ENCODE peak calls at places on chromosomes 11 and 22, in four cellular contexts. T is EL, G is fibroblast of the conjunctiva, J is ELR. V is an unnamed sample.

GRCh38 chr11:1041471-1041870 is 5.0 kb upstream of the MUC6 start:
- DNase-seq in T (no peak), G (no peak), J (no peak), V (no peak)

GRCh38 chr11:128892866-128893565 is 1.9 kb downstream of the KCNJ5 start:
- DNase-seq in T (no peak), G (no peak), J (no peak), V (no peak)

GRCh38 chr11:112298535-112298934 is 37.9 kb upstream of the PLET1 start:
- DNase-seq in T (no peak), G (no peak), J (no peak), V (no peak)

GRCh38 chr11:76185931-76186401 is 20.3 kb downstream of the WNT11 start:
- DNase-seq in T (no peak), G (peak), J (no peak), V (no peak)

GRCh38 chr22:39946571-39947407 is 13.4 kb upstream of the TMA7B start:
- DNase-seq in T (no peak), G (no peak), J (no peak), V (no peak)

GRCh38 chr11:65809496-65809895 is 22.6 kb downstream of the OVOL1 start:
- DNase-seq in T (no peak), G (no peak), J (no peak), V (no peak)

GRCh38 chr11:74282421-74282820 is 29.0 kb downstream of the P4HA3 start:
- DNase-seq in T (no peak), G (no peak), J (no peak), V (no peak)

GRCh38 chr11:45614196-45614828 is 51.1 kb downstream of the CHST1 start:
- DNase-seq in T (no peak), G (no peak), J (no peak), V (no peak)

GRCh38 chr11:93216511-93217121 is 18.8 kb upstream of the SLC36A4 start:
- DNase-seq in T (no peak), G (no peak), J (no peak), V (no peak)

GRCh38 chr22:35972559-35972958 is 56.1 kb downstream of the RBFOX2 start:
- DNase-seq in T (peak), G (no peak), J (peak), V (no peak)

GRCh38 chr11:67271548-67272284 is 5.4 kb downstream of the GRK2 start:
- DNase-seq in T (no peak), G (no peak), J (no peak), V (no peak)

GRCh38 chr11:64801591-64802369 is 1.2 kb downstream of the MAP4K2 start:
- DNase-seq in T (no peak), G (no peak), J (no peak), V (no peak)

GRCh38 chr11:13329670-13330401 is 52.2 kb downstream of the BMAL1 start:
- DNase-seq in T (no peak), G (no peak), J (peak), V (no peak)

GRCh38 chr11:112977620-112978212 is 16.5 kb downstream of the NCAM1 start:
- DNase-seq in T (peak), G (peak), J (peak), V (no peak)

GRCh38 chr11:123231263-123231662 is 36.2 kb upstream of the CLMP start:
- DNase-seq in T (peak), G (no peak), J (peak), V (peak)

GRCh38 chr11:123480290-123480815 is 50.3 kb downstream of the GRAMD1B start:
- DNase-seq in T (no peak), G (no peak), J (no peak), V (no peak)

GRCh38 chr11:35006389-35007128 is 90.1 kb downstream of the PDHX start:
- DNase-seq in T (no peak), G (no peak), J (peak), V (no peak)

GRCh38 chr11:2847511-2847910 is 38.1 kb downstream of the CDKN1C start:
- DNase-seq in T (no peak), G (no peak), J (no peak), V (no peak)

GRCh38 chr11:121881806-121882205 is 234.2 kb downstream of the BLID start:
- DNase-seq in T (peak), G (no peak), J (peak), V (no peak)

GRCh38 chr22:39094717-39095389 is 2.2 kb upstream of the APOBEC3H start:
- DNase-seq in T (no peak), G (no peak), J (no peak), V (no peak)

GRCh38 chr11:86515297-86516094 is 140.8 kb downstream of the CCDC81 start:
- DNase-seq in T (peak), G (no peak), J (peak), V (no peak)

GRCh38 chr22:50574383-50574755 is 3.9 kb downstream of the CPT1B start:
- DNase-seq in T (no peak), G (no peak), J (no peak), V (no peak)

GRCh38 chr11:18617688-18618340 is 16.3 kb downstream of the SPTY2D1 start:
- DNase-seq in T (no peak), G (no peak), J (no peak), V (no peak)

GRCh38 chr11:34604909-34605308 is 16.0 kb upstream of the EHF start:
- DNase-seq in T (no peak), G (no peak), J (no peak), V (no peak)

GRCh38 chr22:40703731-40704130 is 24.4 kb downstream of the MCHR1 start:
- DNase-seq in T (no peak), G (no peak), J (no peak), V (no peak)

GRCh38 chr22:44020981-44021380 is 3.1 kb upstream of the PARVB start:
- DNase-seq in T (peak), G (no peak), J (peak), V (no peak)

GRCh38 chr22:47176573-47177333 is 414.3 kb downstream of the TBC1D22A start:
- DNase-seq in T (no peak), G (no peak), J (no peak), V (no peak)

GRCh38 chr11:697811-698311 is 2.2 kb downstream of the TMEM80 start:
- DNase-seq in T (peak), G (no peak), J (peak), V (no peak)

GRCh38 chr11:122038543-122038942 is 77.5 kb downstream of the BLID start:
- DNase-seq in T (peak), G (peak), J (peak), V (no peak)

GRCh38 chr11:112773256-112773655 is 188.0 kb upstream of the NCAM1 start:
- DNase-seq in T (no peak), G (no peak), J (no peak), V (no peak)

GRCh38 chr11:44595964-44596381 is 30.5 kb downstream of the CD82 start:
- DNase-seq in T (no peak), G (no peak), J (no peak), V (no peak)

GRCh38 chr11:31809857-31810778 is 1.0 kb downstream of the PAX6 start:
- DNase-seq in T (peak), G (no peak), J (peak), V (no peak)

GRCh38 chr11:78851883-78852586 is 277.4 kb upstream of the NARS2 start:
- DNase-seq in T (no peak), G (no peak), J (no peak), V (no peak)

V was measured in HepG2.